ENCODE peak calls at places on chromosomes 11 and 22, in five cellular contexts. One of them, this sample, is unnamed.

GRCh38 chr22:29081499-29082236 is 8.8 kb downstream of the KREMEN1 start:
- DNase-seq in mucosa of descending colon: no peak
- DNase-seq in uterus: no peak
- DNase-seq in fibroblast of mammary gland: no peak
- DNase-seq in OCI-LY7: no peak
- DNase-seq in this sample: no peak

GRCh38 chr22:50167689-50168489 is 2.6 kb upstream of the PANX2 start:
- DNase-seq in mucosa of descending colon: no peak
- DNase-seq in uterus: no peak
- DNase-seq in fibroblast of mammary gland: no peak
- DNase-seq in OCI-LY7: no peak
- DNase-seq in this sample: peak; percentile 21

GRCh38 chr22:33038131-33038772 is 19.9 kb downstream of the SYN3 start:
- DNase-seq in mucosa of descending colon: no peak
- DNase-seq in uterus: no peak
- DNase-seq in fibroblast of mammary gland: peak; percentile 35
- DNase-seq in OCI-LY7: no peak
- DNase-seq in this sample: no peak

GRCh38 chr11:123760894-123761293 is 6.6 kb upstream of the OR6X1 start:
- DNase-seq in mucosa of descending colon: no peak
- DNase-seq in uterus: no peak
- DNase-seq in fibroblast of mammary gland: no peak
- DNase-seq in OCI-LY7: no peak
- DNase-seq in this sample: no peak

GRCh38 chr11:127063191-127063590 is 62.6 kb upstream of the KIRREL3 start:
- DNase-seq in mucosa of descending colon: no peak
- DNase-seq in uterus: no peak
- DNase-seq in fibroblast of mammary gland: no peak
- DNase-seq in OCI-LY7: no peak
- DNase-seq in this sample: no peak

GRCh38 chr11:71186861-71187260 is 65.5 kb downstream of the SHANK2 start:
- DNase-seq in mucosa of descending colon: no peak
- DNase-seq in uterus: no peak
- DNase-seq in fibroblast of mammary gland: no peak
- DNase-seq in OCI-LY7: no peak
- DNase-seq in this sample: no peak

GRCh38 chr11:134032501-134033091 is 36.3 kb upstream of the JAM3 start:
- DNase-seq in mucosa of descending colon: no peak
- DNase-seq in uterus: peak; percentile 48
- DNase-seq in fibroblast of mammary gland: no peak
- DNase-seq in OCI-LY7: no peak
- DNase-seq in this sample: peak; percentile 77

GRCh38 chr11:120139316-120140069 is 1.6 kb upstream of the TRIM29 start:
- DNase-seq in mucosa of descending colon: no peak
- DNase-seq in uterus: no peak
- DNase-seq in fibroblast of mammary gland: no peak
- DNase-seq in OCI-LY7: no peak
- DNase-seq in this sample: peak; percentile 11

GRCh38 chr11:78354741-78355705 is 62.6 kb downstream of the GAB2 start:
- DNase-seq in mucosa of descending colon: no peak
- DNase-seq in uterus: no peak
- DNase-seq in fibroblast of mammary gland: peak; percentile 18
- DNase-seq in OCI-LY7: no peak
- DNase-seq in this sample: peak; percentile 54

GRCh38 chr11:97943493-97943892 is 1077.3 kb upstream of the CNTN5 start:
- DNase-seq in mucosa of descending colon: no peak
- DNase-seq in uterus: no peak
- DNase-seq in fibroblast of mammary gland: no peak
- DNase-seq in OCI-LY7: no peak
- DNase-seq in this sample: no peak

GRCh38 chr22:41302016-41302767 is 867 bp downstream of the ZC3H7B start:
- DNase-seq in mucosa of descending colon: peak; percentile 15
- DNase-seq in uterus: no peak
- DNase-seq in fibroblast of mammary gland: no peak
- DNase-seq in OCI-LY7: peak; percentile 33
- DNase-seq in this sample: peak; percentile 67

GRCh38 chr11:32259641-32260081 is 168.8 kb downstream of the RCN1 start:
- DNase-seq in mucosa of descending colon: peak; percentile 58
- DNase-seq in uterus: no peak
- DNase-seq in fibroblast of mammary gland: peak; percentile 7
- DNase-seq in OCI-LY7: no peak
- DNase-seq in this sample: no peak

GRCh38 chr11:133078591-133079179 is 453.6 kb downstream of the OPCML start:
- DNase-seq in mucosa of descending colon: peak; percentile 41
- DNase-seq in uterus: no peak
- DNase-seq in fibroblast of mammary gland: peak; percentile 37
- DNase-seq in OCI-LY7: peak; percentile 43
- DNase-seq in this sample: peak; percentile 78

GRCh38 chr11:86106916-86107315 is 38.0 kb upstream of the PICALM start:
- DNase-seq in mucosa of descending colon: no peak
- DNase-seq in uterus: no peak
- DNase-seq in fibroblast of mammary gland: peak; percentile 43
- DNase-seq in OCI-LY7: no peak
- DNase-seq in this sample: no peak

GRCh38 chr11:78147807-78148206 is 8.4 kb upstream of the ALG8 start:
- DNase-seq in mucosa of descending colon: no peak
- DNase-seq in uterus: no peak
- DNase-seq in fibroblast of mammary gland: no peak
- DNase-seq in OCI-LY7: no peak
- DNase-seq in this sample: no peak

GRCh38 chr11:16347928-16348685 is 8.2 kb downstream of the SOX6 start:
- DNase-seq in mucosa of descending colon: no peak
- DNase-seq in uterus: no peak
- DNase-seq in fibroblast of mammary gland: peak; percentile 0
- DNase-seq in OCI-LY7: no peak
- DNase-seq in this sample: no peak

DNA sequence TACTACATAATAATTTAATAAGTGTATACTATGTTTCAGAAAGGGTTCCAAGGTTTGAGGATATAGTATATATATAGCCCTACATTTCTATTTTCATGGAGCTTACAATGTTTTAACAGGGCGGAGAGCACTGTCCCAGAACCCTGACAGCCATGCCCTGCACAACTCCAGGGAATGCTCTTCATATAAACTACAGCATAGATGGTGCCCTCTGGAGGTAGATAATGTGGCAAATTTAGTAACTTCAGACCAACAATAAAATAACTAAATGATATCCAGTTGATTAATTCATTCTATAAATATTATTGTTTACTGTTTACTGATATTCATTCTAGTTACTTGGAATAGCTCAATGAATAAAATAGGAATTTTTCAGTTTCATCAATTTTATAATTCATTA is 693.7 kb upstream of the CCDC179 start:
- DNase-seq in mucosa of descending colon: no peak
- DNase-seq in uterus: no peak
- DNase-seq in fibroblast of mammary gland: peak; percentile 6
- DNase-seq in OCI-LY7: no peak
- DNase-seq in this sample: no peak
- TF ChIP-seq CTCF in mucosa of descending colon: no peak
- TF ChIP-seq CTCF in uterus: no peak
- TF ChIP-seq CTCF in fibroblast of mammary gland: peak; percentile 18
- TF ChIP-seq CTCF in OCI-LY7: peak; percentile 11
- TF ChIP-seq CTCF in this sample: no peak

GRCh38 chr11:61555051-61555969 is 25.6 kb downstream of the SYT7 start:
- DNase-seq in mucosa of descending colon: no peak
- DNase-seq in uterus: no peak
- DNase-seq in fibroblast of mammary gland: no peak
- DNase-seq in OCI-LY7: no peak
- DNase-seq in this sample: peak; percentile 80
- TF ChIP-seq CTCF in mucosa of descending colon: no peak
- TF ChIP-seq CTCF in uterus: no peak
- TF ChIP-seq CTCF in fibroblast of mammary gland: peak; percentile 2
- TF ChIP-seq CTCF in OCI-LY7: no peak
- TF ChIP-seq CTCF in this sample: peak; percentile 66

GRCh38 chr11:61769169-61769920 is 16.9 kb downstream of the MYRF start:
- DNase-seq in mucosa of descending colon: no peak
- DNase-seq in uterus: no peak
- DNase-seq in fibroblast of mammary gland: no peak
- DNase-seq in OCI-LY7: no peak
- DNase-seq in this sample: no peak
- TF ChIP-seq CTCF in mucosa of descending colon: no peak
- TF ChIP-seq CTCF in uterus: no peak
- TF ChIP-seq CTCF in fibroblast of mammary gland: no peak
- TF ChIP-seq CTCF in OCI-LY7: no peak
- TF ChIP-seq CTCF in this sample: peak; percentile 34

GRCh38 chr22:43882122-43882767 is 9.6 kb downstream of the PNPLA5 start:
- DNase-seq in mucosa of descending colon: no peak
- DNase-seq in uterus: no peak
- DNase-seq in fibroblast of mammary gland: no peak
- DNase-seq in OCI-LY7: no peak
- DNase-seq in this sample: no peak

GRCh38 chr22:43884600-43885318 is 7.1 kb downstream of the PNPLA5 start:
- DNase-seq in mucosa of descending colon: peak; percentile 69
- DNase-seq in uterus: no peak
- DNase-seq in fibroblast of mammary gland: peak; percentile 49
- DNase-seq in OCI-LY7: peak; percentile 56
- DNase-seq in this sample: peak; percentile 81

GRCh38 chr22:43881091-43882061 is 10.4 kb downstream of the PNPLA5 start:
- DNase-seq in mucosa of descending colon: no peak
- DNase-seq in uterus: no peak
- DNase-seq in fibroblast of mammary gland: no peak
- DNase-seq in OCI-LY7: no peak
- DNase-seq in this sample: no peak

GRCh38 chr22:43883719-43884415 is 7.9 kb downstream of the PNPLA5 start:
- DNase-seq in mucosa of descending colon: no peak
- DNase-seq in uterus: no peak
- DNase-seq in fibroblast of mammary gland: no peak
- DNase-seq in OCI-LY7: no peak
- DNase-seq in this sample: no peak

GRCh38 chr22:43883012-43883661 is 8.7 kb downstream of the PNPLA5 start:
- DNase-seq in mucosa of descending colon: peak; percentile 67
- DNase-seq in uterus: no peak
- DNase-seq in fibroblast of mammary gland: peak; percentile 87
- DNase-seq in OCI-LY7: peak; percentile 75
- DNase-seq in this sample: peak; percentile 62
- TF ChIP-seq CTCF in mucosa of descending colon: no peak
- TF ChIP-seq CTCF in uterus: no peak
- TF ChIP-seq CTCF in fibroblast of mammary gland: peak; percentile 61
- TF ChIP-seq CTCF in OCI-LY7: peak; percentile 88
- TF ChIP-seq CTCF in this sample: peak; percentile 78

GRCh38 chr11:20238712-20239111 is 78.4 kb upstream of the DBX1 start:
- DNase-seq in mucosa of descending colon: peak; percentile 83
- DNase-seq in uterus: no peak
- DNase-seq in fibroblast of mammary gland: no peak
- DNase-seq in OCI-LY7: no peak
- DNase-seq in this sample: no peak

GRCh38 chr11:20249313-20249873 is 89.1 kb upstream of the DBX1 start:
- DNase-seq in mucosa of descending colon: peak; percentile 45
- DNase-seq in uterus: no peak
- DNase-seq in fibroblast of mammary gland: no peak
- DNase-seq in OCI-LY7: no peak
- DNase-seq in this sample: no peak

GRCh38 chr11:20248345-20248744 is 88.1 kb upstream of the DBX1 start:
- DNase-seq in mucosa of descending colon: no peak
- DNase-seq in uterus: no peak
- DNase-seq in fibroblast of mammary gland: no peak
- DNase-seq in OCI-LY7: no peak
- DNase-seq in this sample: no peak

GRCh38 chr11:20247540-20248138 is 87.4 kb upstream of the DBX1 start:
- DNase-seq in mucosa of descending colon: no peak
- DNase-seq in uterus: no peak
- DNase-seq in fibroblast of mammary gland: no peak
- DNase-seq in OCI-LY7: no peak
- DNase-seq in this sample: no peak

DNA sequence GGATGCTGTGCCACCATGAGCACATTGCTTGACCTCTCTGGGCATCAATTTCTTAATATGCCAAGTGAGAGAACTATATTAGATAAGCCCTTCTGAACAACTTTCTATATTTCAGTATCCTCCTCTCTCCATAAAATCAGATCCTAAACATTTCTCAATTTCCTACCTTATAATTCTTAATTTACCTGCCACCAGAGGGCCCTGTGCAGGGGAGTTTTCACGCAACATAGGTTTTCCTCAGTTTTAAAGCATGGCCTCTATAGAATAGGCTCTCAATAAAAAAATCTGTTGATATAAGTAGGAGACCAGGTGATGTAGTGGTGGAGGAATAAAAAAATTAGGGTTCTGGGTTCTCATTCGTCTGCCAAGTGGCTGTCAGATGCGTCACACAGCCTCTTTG is 83.7 kb upstream of the DBX1 start:
- DNase-seq in mucosa of descending colon: no peak
- DNase-seq in uterus: no peak
- DNase-seq in fibroblast of mammary gland: peak; percentile 1
- DNase-seq in OCI-LY7: no peak
- DNase-seq in this sample: no peak
- TF ChIP-seq CTCF in mucosa of descending colon: no peak
- TF ChIP-seq CTCF in uterus: no peak
- TF ChIP-seq CTCF in fibroblast of mammary gland: peak; percentile 40
- TF ChIP-seq CTCF in OCI-LY7: peak; percentile 72
- TF ChIP-seq CTCF in this sample: peak; percentile 24

DNA sequence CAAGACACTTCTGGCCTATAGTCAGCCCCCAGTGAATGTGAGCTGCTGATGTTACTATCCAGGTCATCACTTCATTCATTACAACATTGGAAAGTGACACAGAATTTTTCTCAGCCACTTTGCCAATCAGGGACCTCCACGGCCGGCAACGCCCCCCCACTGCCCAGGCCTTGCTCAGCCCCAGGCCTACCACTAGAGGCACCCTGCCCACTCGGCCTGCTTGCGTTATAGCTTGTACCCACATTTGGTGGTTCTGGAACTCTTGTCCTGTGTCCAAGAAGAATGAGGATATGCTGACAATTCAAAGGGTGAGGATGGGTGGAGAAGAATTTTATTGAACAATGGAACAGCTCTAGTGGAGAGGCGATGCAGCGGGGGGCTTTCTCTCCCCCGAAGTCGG is 96.2 kb downstream of the TSPAN18 start:
- DNase-seq in mucosa of descending colon: no peak
- DNase-seq in uterus: no peak
- DNase-seq in fibroblast of mammary gland: peak; percentile 4
- DNase-seq in OCI-LY7: peak; percentile 4
- DNase-seq in this sample: no peak
- TF ChIP-seq CTCF in mucosa of descending colon: no peak
- TF ChIP-seq CTCF in uterus: no peak
- TF ChIP-seq CTCF in fibroblast of mammary gland: peak; percentile 29
- TF ChIP-seq CTCF in OCI-LY7: peak; percentile 66
- TF ChIP-seq CTCF in this sample: no peak

DNA sequence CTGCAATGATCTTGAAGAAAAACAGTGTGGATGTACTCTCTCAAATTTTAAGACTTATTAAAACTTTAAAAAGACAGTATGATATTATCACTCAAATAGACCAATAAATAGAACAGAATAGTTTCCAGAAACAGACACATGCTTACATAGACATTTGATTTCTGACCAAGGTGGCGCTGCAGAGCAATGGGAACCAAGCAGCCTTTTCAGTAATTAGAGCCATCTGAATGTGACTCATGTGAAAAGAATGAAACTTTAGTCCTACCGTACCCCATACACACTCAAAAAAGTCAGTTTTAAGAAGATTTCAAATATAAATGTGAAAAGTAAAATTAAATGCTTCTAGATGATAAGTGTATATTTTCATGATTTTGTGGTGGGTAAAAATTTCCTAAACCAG is 74.2 kb upstream of the MS4A8 start:
- DNase-seq in mucosa of descending colon: peak; percentile 54
- DNase-seq in uterus: no peak
- DNase-seq in fibroblast of mammary gland: peak; percentile 62
- DNase-seq in OCI-LY7: peak; percentile 39
- DNase-seq in this sample: no peak
- TF ChIP-seq CTCF in mucosa of descending colon: no peak
- TF ChIP-seq CTCF in uterus: no peak
- TF ChIP-seq CTCF in fibroblast of mammary gland: peak; percentile 42
- TF ChIP-seq CTCF in OCI-LY7: peak; percentile 76
- TF ChIP-seq CTCF in this sample: no peak